ENCODE peak calls at places on chromosomes 6 and 20, in four cellular contexts. One of them, this sample, is unnamed.

GRCh38 chr6:110329348-110329728 is 28.8 kb downstream of the METTL24 start:
- DNase-seq in cardiac muscle cell: peak
- DNase-seq in left lung: peak
- DNase-seq in GM13977: no peak
- DNase-seq in this sample: peak

GRCh38 chr6:85459224-85459901 is 9.5 kb downstream of the NT5E start:
- DNase-seq in cardiac muscle cell: peak
- DNase-seq in GM13977: no peak
- DNase-seq in left lung: no peak
- DNase-seq in this sample: no peak

GRCh38 chr6:7568021-7568420 is 22.0 kb upstream of the SNRNP48 start:
- DNase-seq in left lung: no peak
- DNase-seq in GM13977: no peak
- DNase-seq in cardiac muscle cell: peak
- DNase-seq in this sample: no peak

GRCh38 chr6:33815854-33816253 is 12.1 kb upstream of the MLN start:
- DNase-seq in left lung: no peak
- DNase-seq in cardiac muscle cell: peak
- DNase-seq in GM13977: peak
- DNase-seq in this sample: peak

GRCh38 chr6:17725083-17725482 is 18.4 kb upstream of the NUP153 start:
- DNase-seq in left lung: no peak
- DNase-seq in cardiac muscle cell: peak
- DNase-seq in GM13977: no peak
- DNase-seq in this sample: no peak

GRCh38 chr20:7003598-7003997 is 236.1 kb downstream of the BMP2 start:
- DNase-seq in GM13977: no peak
- DNase-seq in cardiac muscle cell: peak
- DNase-seq in left lung: no peak
- DNase-seq in this sample: no peak

GRCh38 chr6:131602913-131603312 is 25.1 kb downstream of the MED23 start:
- DNase-seq in left lung: no peak
- DNase-seq in GM13977: no peak
- DNase-seq in cardiac muscle cell: peak
- DNase-seq in this sample: no peak

GRCh38 chr20:43751167-43752050 is 24.6 kb upstream of the GTSF1L start:
- DNase-seq in GM13977: peak
- DNase-seq in cardiac muscle cell: peak
- DNase-seq in left lung: no peak
- DNase-seq in this sample: no peak

GRCh38 chr6:5149891-5150290 is 64.8 kb downstream of the PPP1R3G start:
- DNase-seq in GM13977: no peak
- DNase-seq in left lung: no peak
- DNase-seq in cardiac muscle cell: no peak
- DNase-seq in this sample: no peak

GRCh38 chr20:48629960-48630315 is 197.9 kb downstream of the PREX1 start:
- DNase-seq in cardiac muscle cell: no peak
- DNase-seq in left lung: peak
- DNase-seq in GM13977: no peak
- DNase-seq in this sample: no peak

GRCh38 chr6:105179244-105180065 is at the start of gene POPDC3:
- DNase-seq in cardiac muscle cell: peak
- DNase-seq in left lung: peak
- DNase-seq in GM13977: peak
- DNase-seq in this sample: peak